ENCODE peak calls at places on chromosomes 13 and 19, in eight cellular contexts. One of them, this sample, is unnamed.

GRCh38 chr19:6772028-6772865 is at the start of gene VAV1:
- DNase-seq in cardiac fibroblast: no peak
- DNase-seq in posterior cingulate gyrus: peak
- DNase-seq in central memory CD4-positive, alpha-beta T cell: peak
- DNase-seq in HFFc6: no peak
- DNase-seq in Daoy: no peak
- DNase-seq in IMR-90: no peak
- DNase-seq in hepatocyte: no peak
- DNase-seq in this sample: no peak

GRCh38 chr13:113493315-113493951 is 2.9 kb upstream of the DCUN1D2 start:
- DNase-seq in IMR-90: peak
- DNase-seq in hepatocyte: peak
- DNase-seq in central memory CD4-positive, alpha-beta T cell: no peak
- DNase-seq in posterior cingulate gyrus: no peak
- DNase-seq in HFFc6: peak
- DNase-seq in Daoy: peak
- DNase-seq in cardiac fibroblast: peak
- DNase-seq in this sample: peak

GRCh38 chr13:45564108-45564507 is 51.4 kb downstream of the ERICH6B start:
- DNase-seq in central memory CD4-positive, alpha-beta T cell: no peak
- DNase-seq in cardiac fibroblast: peak
- DNase-seq in IMR-90: peak
- DNase-seq in hepatocyte: peak
- DNase-seq in Daoy: peak
- DNase-seq in HFFc6: peak
- DNase-seq in posterior cingulate gyrus: no peak
- DNase-seq in this sample: peak

GRCh38 chr19:646798-647565 is 7.3 kb downstream of the FGF22 start:
- DNase-seq in hepatocyte: no peak
- DNase-seq in central memory CD4-positive, alpha-beta T cell: no peak
- DNase-seq in cardiac fibroblast: no peak
- DNase-seq in HFFc6: no peak
- DNase-seq in Daoy: no peak
- DNase-seq in IMR-90: no peak
- DNase-seq in posterior cingulate gyrus: no peak
- DNase-seq in this sample: no peak

GRCh38 chr13:23969672-23970071 is 72.4 kb upstream of the C1QTNF9B start:
- DNase-seq in cardiac fibroblast: peak
- DNase-seq in central memory CD4-positive, alpha-beta T cell: no peak
- DNase-seq in hepatocyte: peak
- DNase-seq in HFFc6: no peak
- DNase-seq in Daoy: no peak
- DNase-seq in IMR-90: peak
- DNase-seq in posterior cingulate gyrus: no peak
- DNase-seq in this sample: no peak

GRCh38 chr19:18610556-18611326 is 1.9 kb upstream of the TMEM59L start:
- DNase-seq in HFFc6: no peak
- DNase-seq in central memory CD4-positive, alpha-beta T cell: no peak
- DNase-seq in posterior cingulate gyrus: no peak
- DNase-seq in hepatocyte: no peak
- DNase-seq in cardiac fibroblast: no peak
- DNase-seq in Daoy: no peak
- DNase-seq in IMR-90: no peak
- DNase-seq in this sample: no peak

GRCh38 chr13:48493076-48493765 is 39.7 kb downstream of the RCBTB2 start:
- DNase-seq in central memory CD4-positive, alpha-beta T cell: no peak
- DNase-seq in IMR-90: no peak
- DNase-seq in Daoy: no peak
- DNase-seq in HFFc6: peak
- DNase-seq in hepatocyte: no peak
- DNase-seq in cardiac fibroblast: peak
- DNase-seq in posterior cingulate gyrus: no peak
- DNase-seq in this sample: no peak

GRCh38 chr13:24097667-24098066 is 62.9 kb upstream of the SPATA13 start:
- DNase-seq in cardiac fibroblast: no peak
- DNase-seq in hepatocyte: no peak
- DNase-seq in Daoy: no peak
- DNase-seq in HFFc6: no peak
- DNase-seq in posterior cingulate gyrus: no peak
- DNase-seq in IMR-90: no peak
- DNase-seq in central memory CD4-positive, alpha-beta T cell: no peak
- DNase-seq in this sample: no peak

GRCh38 chr19:10817291-10818038 is 18.5 kb downstream of the TMED1 start:
- DNase-seq in central memory CD4-positive, alpha-beta T cell: no peak
- DNase-seq in HFFc6: peak
- DNase-seq in IMR-90: peak
- DNase-seq in cardiac fibroblast: peak
- DNase-seq in hepatocyte: peak
- DNase-seq in posterior cingulate gyrus: no peak
- DNase-seq in Daoy: peak
- DNase-seq in this sample: no peak

GRCh38 chr13:43877788-43878187 is 1.8 kb downstream of the CCDC122 start:
- DNase-seq in HFFc6: no peak
- DNase-seq in central memory CD4-positive, alpha-beta T cell: no peak
- DNase-seq in hepatocyte: no peak
- DNase-seq in Daoy: no peak
- DNase-seq in posterior cingulate gyrus: no peak
- DNase-seq in cardiac fibroblast: no peak
- DNase-seq in IMR-90: no peak
- DNase-seq in this sample: no peak

GRCh38 chr19:50551713-50552187 is 16.5 kb downstream of the LRRC4B start:
- DNase-seq in central memory CD4-positive, alpha-beta T cell: no peak
- DNase-seq in hepatocyte: no peak
- DNase-seq in IMR-90: no peak
- DNase-seq in posterior cingulate gyrus: peak
- DNase-seq in Daoy: no peak
- DNase-seq in cardiac fibroblast: peak
- DNase-seq in HFFc6: no peak
- DNase-seq in this sample: no peak

GRCh38 chr13:42547615-42548014 is 26.3 kb upstream of the TNFSF11 start:
- DNase-seq in cardiac fibroblast: no peak
- DNase-seq in central memory CD4-positive, alpha-beta T cell: no peak
- DNase-seq in hepatocyte: no peak
- DNase-seq in IMR-90: no peak
- DNase-seq in posterior cingulate gyrus: no peak
- DNase-seq in HFFc6: no peak
- DNase-seq in Daoy: no peak
- DNase-seq in this sample: no peak

GRCh38 chr13:86788624-86789023 is 882.5 kb upstream of the SLITRK5 start:
- DNase-seq in Daoy: no peak
- DNase-seq in central memory CD4-positive, alpha-beta T cell: no peak
- DNase-seq in HFFc6: no peak
- DNase-seq in posterior cingulate gyrus: no peak
- DNase-seq in IMR-90: no peak
- DNase-seq in cardiac fibroblast: no peak
- DNase-seq in hepatocyte: no peak
- DNase-seq in this sample: no peak

GRCh38 chr13:112916296-112916695 is 52.7 kb upstream of the MCF2L start:
- DNase-seq in cardiac fibroblast: no peak
- DNase-seq in hepatocyte: no peak
- DNase-seq in IMR-90: no peak
- DNase-seq in Daoy: no peak
- DNase-seq in central memory CD4-positive, alpha-beta T cell: no peak
- DNase-seq in posterior cingulate gyrus: no peak
- DNase-seq in HFFc6: no peak
- DNase-seq in this sample: no peak

GRCh38 chr19:47421244-47421786 is 2.0 kb upstream of the MEIS3 start:
- DNase-seq in posterior cingulate gyrus: no peak
- DNase-seq in hepatocyte: no peak
- DNase-seq in Daoy: no peak
- DNase-seq in IMR-90: no peak
- DNase-seq in cardiac fibroblast: no peak
- DNase-seq in HFFc6: no peak
- DNase-seq in central memory CD4-positive, alpha-beta T cell: no peak
- DNase-seq in this sample: no peak

GRCh38 chr19:17982430-17982829 is 15.5 kb downstream of the KCNN1 start:
- DNase-seq in cardiac fibroblast: no peak
- DNase-seq in IMR-90: no peak
- DNase-seq in HFFc6: no peak
- DNase-seq in posterior cingulate gyrus: no peak
- DNase-seq in Daoy: no peak
- DNase-seq in hepatocyte: no peak
- DNase-seq in central memory CD4-positive, alpha-beta T cell: no peak
- DNase-seq in this sample: no peak

GRCh38 chr19:46813570-46814358 is 25.4 kb upstream of the SLC1A5 start:
- DNase-seq in posterior cingulate gyrus: no peak
- DNase-seq in hepatocyte: no peak
- DNase-seq in cardiac fibroblast: peak
- DNase-seq in central memory CD4-positive, alpha-beta T cell: no peak
- DNase-seq in IMR-90: peak
- DNase-seq in HFFc6: peak
- DNase-seq in Daoy: no peak
- DNase-seq in this sample: peak

GRCh38 chr13:112136095-112136494 is 69.1 kb downstream of the SOX1 start:
- DNase-seq in hepatocyte: no peak
- DNase-seq in central memory CD4-positive, alpha-beta T cell: no peak
- DNase-seq in Daoy: no peak
- DNase-seq in cardiac fibroblast: no peak
- DNase-seq in HFFc6: no peak
- DNase-seq in IMR-90: no peak
- DNase-seq in posterior cingulate gyrus: no peak
- DNase-seq in this sample: no peak

GRCh38 chr19:43519436-43520088 is 7.4 kb downstream of the ETHE1 start:
- DNase-seq in posterior cingulate gyrus: peak
- DNase-seq in Daoy: peak
- DNase-seq in HFFc6: peak
- DNase-seq in hepatocyte: peak
- DNase-seq in central memory CD4-positive, alpha-beta T cell: peak
- DNase-seq in cardiac fibroblast: peak
- DNase-seq in IMR-90: peak
- DNase-seq in this sample: peak

GRCh38 chr13:42526276-42526675 is 47.7 kb upstream of the TNFSF11 start:
- DNase-seq in IMR-90: no peak
- DNase-seq in Daoy: no peak
- DNase-seq in central memory CD4-positive, alpha-beta T cell: no peak
- DNase-seq in hepatocyte: no peak
- DNase-seq in posterior cingulate gyrus: no peak
- DNase-seq in cardiac fibroblast: no peak
- DNase-seq in HFFc6: no peak
- DNase-seq in this sample: no peak

GRCh38 chr13:79369226-79369625 is 36.8 kb downstream of the RBM26 start:
- DNase-seq in cardiac fibroblast: no peak
- DNase-seq in IMR-90: no peak
- DNase-seq in hepatocyte: no peak
- DNase-seq in Daoy: no peak
- DNase-seq in posterior cingulate gyrus: no peak
- DNase-seq in HFFc6: no peak
- DNase-seq in central memory CD4-positive, alpha-beta T cell: no peak
- DNase-seq in this sample: no peak

GRCh38 chr19:4075373-4075772 is 8.7 kb upstream of the ZBTB7A start:
- DNase-seq in HFFc6: no peak
- DNase-seq in IMR-90: no peak
- DNase-seq in cardiac fibroblast: no peak
- DNase-seq in Daoy: no peak
- DNase-seq in posterior cingulate gyrus: no peak
- DNase-seq in hepatocyte: no peak
- DNase-seq in central memory CD4-positive, alpha-beta T cell: no peak
- DNase-seq in this sample: no peak

GRCh38 chr13:75076476-75076875 is 405.5 kb downstream of the TBC1D4 start:
- DNase-seq in cardiac fibroblast: no peak
- DNase-seq in central memory CD4-positive, alpha-beta T cell: no peak
- DNase-seq in posterior cingulate gyrus: no peak
- DNase-seq in hepatocyte: no peak
- DNase-seq in Daoy: no peak
- DNase-seq in IMR-90: no peak
- DNase-seq in HFFc6: no peak
- DNase-seq in this sample: no peak

GRCh38 chr13:106003651-106004050 is 531.8 kb downstream of the EFNB2 start:
- DNase-seq in posterior cingulate gyrus: no peak
- DNase-seq in hepatocyte: no peak
- DNase-seq in HFFc6: no peak
- DNase-seq in Daoy: no peak
- DNase-seq in cardiac fibroblast: no peak
- DNase-seq in IMR-90: no peak
- DNase-seq in central memory CD4-positive, alpha-beta T cell: no peak
- DNase-seq in this sample: no peak

GRCh38 chr13:46035066-46035465 is 17.5 kb downstream of the ZC3H13 start:
- DNase-seq in cardiac fibroblast: no peak
- DNase-seq in posterior cingulate gyrus: no peak
- DNase-seq in HFFc6: no peak
- DNase-seq in central memory CD4-positive, alpha-beta T cell: no peak
- DNase-seq in Daoy: no peak
- DNase-seq in IMR-90: no peak
- DNase-seq in hepatocyte: no peak
- DNase-seq in this sample: no peak

GRCh38 chr19:18854982-18855381 is 23.2 kb downstream of the UPF1 start:
- DNase-seq in IMR-90: no peak
- DNase-seq in cardiac fibroblast: no peak
- DNase-seq in central memory CD4-positive, alpha-beta T cell: no peak
- DNase-seq in hepatocyte: no peak
- DNase-seq in Daoy: no peak
- DNase-seq in HFFc6: no peak
- DNase-seq in posterior cingulate gyrus: no peak
- DNase-seq in this sample: no peak

GRCh38 chr13:84917252-84917878 is 881.9 kb downstream of the SLITRK6 start:
- DNase-seq in HFFc6: no peak
- DNase-seq in central memory CD4-positive, alpha-beta T cell: no peak
- DNase-seq in IMR-90: peak
- DNase-seq in Daoy: no peak
- DNase-seq in posterior cingulate gyrus: no peak
- DNase-seq in cardiac fibroblast: peak
- DNase-seq in hepatocyte: peak
- DNase-seq in this sample: no peak

GRCh38 chr19:10769533-10770491 is 51.9 kb downstream of the DNM2 start:
- DNase-seq in HFFc6: peak
- DNase-seq in Daoy: no peak
- DNase-seq in hepatocyte: peak
- DNase-seq in cardiac fibroblast: peak
- DNase-seq in IMR-90: peak
- DNase-seq in central memory CD4-positive, alpha-beta T cell: no peak
- DNase-seq in posterior cingulate gyrus: peak
- DNase-seq in this sample: peak

GRCh38 chr13:61880576-61881283 is 465.1 kb upstream of the PCDH20 start:
- DNase-seq in posterior cingulate gyrus: no peak
- DNase-seq in central memory CD4-positive, alpha-beta T cell: no peak
- DNase-seq in cardiac fibroblast: peak
- DNase-seq in hepatocyte: peak
- DNase-seq in HFFc6: no peak
- DNase-seq in IMR-90: peak
- DNase-seq in Daoy: no peak
- DNase-seq in this sample: peak

GRCh38 chr13:50518131-50518530 is 325.4 kb downstream of the DLEU7 start:
- DNase-seq in IMR-90: peak
- DNase-seq in hepatocyte: no peak
- DNase-seq in cardiac fibroblast: no peak
- DNase-seq in central memory CD4-positive, alpha-beta T cell: no peak
- DNase-seq in Daoy: no peak
- DNase-seq in HFFc6: no peak
- DNase-seq in posterior cingulate gyrus: no peak
- DNase-seq in this sample: no peak

GRCh38 chr19:7007859-7008258 is 13.4 kb downstream of the MBD3L2B start:
- DNase-seq in central memory CD4-positive, alpha-beta T cell: no peak
- DNase-seq in posterior cingulate gyrus: no peak
- DNase-seq in HFFc6: no peak
- DNase-seq in hepatocyte: no peak
- DNase-seq in IMR-90: no peak
- DNase-seq in cardiac fibroblast: no peak
- DNase-seq in Daoy: no peak
- DNase-seq in this sample: no peak

GRCh38 chr19:8832132-8833021 is at the start of the genes MBD3L1 and ZNF558:
- DNase-seq in central memory CD4-positive, alpha-beta T cell: peak
- DNase-seq in cardiac fibroblast: peak
- DNase-seq in hepatocyte: peak
- DNase-seq in posterior cingulate gyrus: peak
- DNase-seq in IMR-90: peak
- DNase-seq in Daoy: peak
- DNase-seq in HFFc6: peak
- DNase-seq in this sample: peak

GRCh38 chr13:46324976-46325375 is 62.1 kb downstream of the RUBCNL start:
- DNase-seq in IMR-90: no peak
- DNase-seq in HFFc6: no peak
- DNase-seq in hepatocyte: no peak
- DNase-seq in central memory CD4-positive, alpha-beta T cell: no peak
- DNase-seq in cardiac fibroblast: peak
- DNase-seq in posterior cingulate gyrus: no peak
- DNase-seq in Daoy: no peak
- DNase-seq in this sample: no peak

GRCh38 chr13:39105110-39105509 is 66.9 kb downstream of the NHLRC3 start:
- DNase-seq in hepatocyte: no peak
- DNase-seq in central memory CD4-positive, alpha-beta T cell: no peak
- DNase-seq in Daoy: no peak
- DNase-seq in posterior cingulate gyrus: no peak
- DNase-seq in cardiac fibroblast: peak
- DNase-seq in HFFc6: no peak
- DNase-seq in IMR-90: no peak
- DNase-seq in this sample: no peak